ENCODE peak calls at places on chromosome 14, in ten cellular contexts. D is gastrocnemius medialis; T is uterus; G is IMR-90; C is neural progenitor cell; X is WERI-Rb-1; J is tibial nerve; W is lower lobe of right lung; Y is naive thymus-derived CD4-positive, alpha-beta T cell; O is RWPE1. V is an unnamed sample.

GRCh38 chr14:104594310-104595046 is 10.1 kb downstream of the TMEM179 start:
- DNase-seq in W (peak; percentile 28), G (no peak), Y (no peak), T (no peak), X (no peak), O (no peak), C (no peak), D (no peak), J (no peak), V (no peak)

GRCh38 chr14:51776102-51776894 is 84.1 kb upstream of the GNG2 start:
- DNase-seq in W (no peak), G (peak; percentile 68), Y (no peak), O (peak; percentile 69), C (peak; percentile 83), X (peak; percentile 78), J (peak; percentile 32), D (no peak), T (peak; percentile 74), V (peak; percentile 36)

GRCh38 chr14:68981539-68981976 is 2.5 kb upstream of the ACTN1 start:
- DNase-seq in G (peak; percentile 91), C (no peak), W (no peak), Y (no peak), T (no peak), O (no peak), D (no peak), J (no peak), X (no peak), V (no peak)

GRCh38 chr14:37819155-37820015 is 224.0 kb downstream of the TTC6 start:
- DNase-seq in T (no peak), D (no peak), C (no peak), O (peak; percentile 17), G (peak; percentile 29), X (no peak), J (no peak), W (no peak), Y (no peak), V (no peak)

GRCh38 chr14:70988452-70988851 is 81.2 kb downstream of the PCNX1 start:
- DNase-seq in D (no peak), C (peak; percentile 8), G (no peak), X (no peak), J (no peak), T (no peak), O (no peak), W (no peak), Y (no peak), V (no peak)

GRCh38 chr14:91573894-91574837 is 64.1 kb upstream of the PPP4R3A start:
- DNase-seq in W (peak; percentile 72), T (peak; percentile 22), X (peak; percentile 50), J (no peak), D (no peak), Y (peak; percentile 48), G (peak; percentile 25), O (peak; percentile 27), C (peak; percentile 62), V (peak; percentile 29)

GRCh38 chr14:68741481-68741799 is 51.4 kb downstream of the ZFP36L1 start:
- DNase-seq in T (no peak), Y (no peak), D (no peak), X (no peak), J (no peak), W (no peak), O (no peak), C (no peak), G (no peak), V (no peak)

GRCh38 chr14:35883677-35884293 is 57.6 kb downstream of the BRMS1L start:
- DNase-seq in O (peak; percentile 27), Y (no peak), X (peak; percentile 21), D (no peak), J (no peak), G (peak; percentile 18), C (peak; percentile 59), W (no peak), T (no peak), V (peak; percentile 23)

GRCh38 chr14:21244546-21244945 is 24.7 kb downstream of the HNRNPC start:
- DNase-seq in O (no peak), Y (no peak), D (no peak), T (no peak), G (no peak), C (no peak), X (no peak), J (no peak), W (no peak), V (no peak)

GRCh38 chr14:69107407-69108003 is 45.4 kb downstream of the DCAF5 start:
- DNase-seq in G (peak; percentile 71), O (peak; percentile 71), C (peak; percentile 68), W (no peak), X (peak; percentile 38), D (no peak), J (no peak), T (peak; percentile 30), Y (peak; percentile 32), V (no peak)

GRCh38 chr14:68312300-68312699 is 480.6 kb downstream of the ZFP36L1 start:
- DNase-seq in G (no peak), D (no peak), C (no peak), W (no peak), T (no peak), J (no peak), Y (no peak), X (no peak), O (no peak), V (no peak)

GRCh38 chr14:55665067-55665700 is 85.2 kb downstream of the KTN1 start:
- DNase-seq in C (no peak), G (peak; percentile 21), W (no peak), Y (no peak), J (no peak), O (no peak), T (no peak), D (no peak), X (no peak), V (no peak)

GRCh38 chr14:64682843-64683242 is 21.4 kb upstream of the PLEKHG3 start:
- DNase-seq in G (no peak), X (no peak), D (no peak), C (no peak), J (no peak), W (no peak), Y (no peak), O (no peak), T (no peak), V (no peak)

GRCh38 chr14:101962503-101962874 is 1.9 kb upstream of the DYNC1H1 start:
- DNase-seq in C (no peak), X (peak; percentile 30), G (peak; percentile 93), O (peak; percentile 64), W (peak; percentile 72), J (peak; percentile 58), D (peak; percentile 58), Y (no peak), T (peak; percentile 47), V (no peak)

GRCh38 chr14:100072783-100073346 is 7.6 kb downstream of the EVL start:
- DNase-seq in G (no peak), J (no peak), T (no peak), O (no peak), C (no peak), W (peak; percentile 86), Y (peak; percentile 62), D (no peak), X (no peak), V (no peak)

DNA sequence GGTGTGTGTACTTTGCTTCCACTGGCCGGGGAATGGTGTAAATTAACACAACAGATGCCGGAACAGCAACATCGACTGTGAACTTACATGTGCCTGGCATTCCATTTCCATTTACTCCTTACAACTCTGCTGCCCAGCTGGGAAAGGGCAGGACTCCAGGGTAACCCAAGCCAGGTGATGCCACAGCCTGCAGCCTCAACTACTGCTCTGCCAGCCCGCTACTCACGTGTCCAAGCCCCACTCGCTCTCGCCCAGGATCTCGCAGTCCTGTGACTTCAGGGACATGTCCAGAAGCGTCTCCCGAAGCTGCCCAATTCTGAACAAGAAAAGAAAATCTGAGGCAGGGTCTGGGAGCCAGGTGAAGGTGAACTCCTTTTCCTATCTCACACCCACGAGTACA is 10.7 kb downstream of the ABCD4 start:
- DNase-seq in Y (no peak), J (no peak), X (no peak), C (no peak), T (no peak), W (no peak), D (peak; percentile 51), G (no peak), O (no peak), V (no peak)
- H3K27ac ChIP-seq in Y (no peak overlapping the region), J (no peak overlapping the region), X (no peak overlapping the region), C (no peak overlapping the region), T (no peak overlapping the region), W (no peak overlapping the region), D (peak overlapping the region; percentile 30), G (no peak overlapping the region), O (peak overlapping the region; percentile 34), V (no peak overlapping the region)

GRCh38 chr14:95293474-95293873 is 26.2 kb downstream of the CLMN start:
- DNase-seq in D (no peak), J (no peak), O (no peak), C (no peak), W (no peak), T (no peak), Y (no peak), X (no peak), G (no peak), V (no peak)
- H3K27ac ChIP-seq in D (peak overlapping the region; percentile 47), J (no peak overlapping the region), O (peak overlapping the region; percentile 11), C (no peak overlapping the region), W (no peak overlapping the region), T (peak overlapping the region; percentile 44), Y (no peak overlapping the region), X (no peak overlapping the region), G (no peak overlapping the region), V (no peak overlapping the region)

DNA sequence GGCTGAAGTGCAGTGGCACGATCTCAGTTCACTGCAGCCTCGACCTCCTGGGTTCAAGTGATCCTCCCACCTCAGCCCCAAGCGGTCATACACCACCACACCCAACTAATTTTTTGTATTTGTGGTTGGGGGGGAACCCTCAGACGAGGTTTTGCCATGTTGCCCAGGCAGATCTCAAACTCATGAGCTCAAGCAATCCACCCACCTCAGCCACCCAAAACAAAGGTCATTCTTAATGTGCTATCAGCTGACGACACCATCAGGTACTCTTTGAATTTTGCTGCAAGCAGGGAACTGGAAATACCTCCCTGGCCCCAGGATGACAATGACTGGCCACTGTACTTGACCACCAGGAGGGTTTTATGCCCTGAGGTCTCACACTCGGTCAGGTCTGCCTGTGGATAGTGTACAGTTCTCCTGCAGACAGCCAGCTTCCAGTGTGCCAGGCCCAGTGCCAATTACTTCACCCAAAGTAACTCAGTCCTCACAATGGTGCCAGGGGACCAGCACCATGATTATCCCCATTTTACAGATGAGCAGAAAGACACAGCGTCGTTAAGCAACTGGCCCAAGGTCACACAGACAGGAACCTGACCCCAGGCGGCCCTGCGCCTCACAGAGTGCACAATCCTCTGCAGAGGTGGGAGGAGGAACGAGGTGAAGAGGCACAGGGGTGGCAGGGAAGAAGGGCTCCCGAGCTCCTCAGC is 42.9 kb downstream of the ITPK1 start:
- DNase-seq in J (no peak), D (no peak), W (peak; percentile 64), G (no peak), T (no peak), X (no peak), O (no peak), Y (no peak), C (no peak), V (no peak)
- H3K27ac ChIP-seq in J (peak overlapping the region; percentile 61), D (no peak overlapping the region), W (peak overlapping the region; percentile 72), G (no peak overlapping the region), T (peak overlapping the region; percentile 80), X (no peak overlapping the region), O (peak overlapping the region; percentile 45), Y (no peak overlapping the region), C (no peak overlapping the region), V (no peak overlapping the region)

DNA sequence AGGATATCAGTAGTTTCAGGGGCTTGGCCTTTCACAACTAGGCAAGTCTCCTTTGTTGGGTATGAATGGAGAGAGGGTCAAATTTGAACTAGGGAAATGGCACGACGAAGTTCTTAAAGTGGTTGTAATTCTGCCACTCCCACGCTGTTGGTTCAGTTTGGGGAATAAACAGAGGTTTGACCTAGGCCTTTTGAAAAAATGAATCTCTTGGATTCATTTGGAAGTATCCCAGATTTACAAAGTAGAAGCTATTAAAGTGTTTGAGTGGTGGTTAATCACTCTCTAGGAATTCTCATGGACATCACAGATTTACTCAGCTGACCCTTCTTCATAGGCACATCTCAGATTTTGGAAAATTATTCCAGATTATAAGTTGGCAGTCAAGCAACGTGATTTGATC is 14.8 kb downstream of the BATF start:
- DNase-seq in C (no peak), G (no peak), T (no peak), J (no peak), W (no peak), X (no peak), O (no peak), D (no peak), Y (no peak), V (no peak)
- H3K27ac ChIP-seq in C (no peak overlapping the region), G (no peak overlapping the region), T (peak overlapping the region; percentile 79), J (peak overlapping the region; percentile 36), W (peak overlapping the region; percentile 81), X (no peak overlapping the region), O (no peak overlapping the region), D (peak overlapping the region; percentile 96), Y (no peak overlapping the region), V (no peak overlapping the region)

V was measured in caudate nucleus.